ENCODE peak calls at places on chromosomes 7 and 10, in five cellular contexts. N is EH, B is A549, Z is thoracic aorta, V is HCEC 1CT. K is an unnamed sample.

GRCh38 chr10:5545011-5545410 is 20.2 kb downstream of the CALML3 start:
- DNase-seq in N (no peak), B (no peak), Z (no peak), V (no peak), K (no peak)

GRCh38 chr7:45622058-45622457 is 47.9 kb downstream of the ADCY1 start:
- DNase-seq in N (no peak), B (no peak), Z (no peak), V (no peak), K (no peak)

GRCh38 chr10:59361659-59362183 is 628 bp downstream of the FAM13C start:
- DNase-seq in N (peak), B (no peak), Z (no peak), V (no peak), K (no peak)

GRCh38 chr10:89426230-89426868 is 12.0 kb downstream of the IFIT5 start:
- DNase-seq in N (peak), B (peak), Z (no peak), V (peak), K (no peak)

GRCh38 chr7:71780282-71780681 is 631.9 kb downstream of the CALN1 start:
- DNase-seq in N (no peak), B (no peak), Z (no peak), V (no peak), K (no peak)

GRCh38 chr10:6406220-6407033 is 173.6 kb downstream of the PRKCQ start:
- DNase-seq in N (peak), B (peak), Z (no peak), V (peak), K (no peak)

GRCh38 chr10:120979435-120980315 is 128.5 kb downstream of the WDR11 start:
- DNase-seq in N (no peak), B (peak), Z (no peak), V (no peak), K (peak)

GRCh38 chr7:83849135-83849534 is 200.2 kb upstream of the SEMA3E start:
- DNase-seq in N (peak), B (no peak), Z (no peak), V (peak), K (no peak)

GRCh38 chr10:110317866-110318850 is 13.4 kb upstream of the SMNDC1 start:
- DNase-seq in N (no peak), B (no peak), Z (no peak), V (no peak), K (no peak)